ENCODE peak calls at places on chromosomes 11 and 22, in eight cellular contexts. L is AG10803; P is right cardiac atrium; M is NCI-H2081; B is activated CD4-positive, alpha-beta T cell treated with anti-CD3 and anti-CD28 coated beads, Interleukin-2, amount 10 ng/mL, durations not matched to agents 7 days and 5 days; N is aorta; H is lung; I is H54. D is an unnamed sample.

GRCh38 chr11:60786811-60787567 is 1.9 kb downstream of the MS4A10 start:
- DNase-seq in B (no peak), H (no peak), M (no peak), P (peak), N (peak), I (peak), L (peak), D (peak)

GRCh38 chr11:130581631-130582030 is 133.2 kb downstream of the ADAMTS15 start:
- DNase-seq in I (no peak), B (no peak), M (no peak), L (peak), P (no peak), H (no peak), N (no peak), D (no peak)

GRCh38 chr11:85831050-85831449 is 20.1 kb upstream of the SYTL2 start:
- DNase-seq in L (no peak), H (no peak), I (no peak), M (no peak), N (no peak), B (no peak), P (no peak), D (no peak)

GRCh38 chr11:118227865-118228785 is 3.3 kb upstream of the JAML start:
- DNase-seq in N (no peak), P (no peak), L (no peak), M (no peak), H (no peak), B (peak), I (no peak), D (no peak)

GRCh38 chr11:134347441-134347840 is 15.7 kb downstream of the GLB1L2 start:
- DNase-seq in I (no peak), M (no peak), B (no peak), N (no peak), H (no peak), L (no peak), P (no peak), D (no peak)

GRCh38 chr22:19991645-19992451 is 24.8 kb downstream of the ARVCF start:
- DNase-seq in H (no peak), N (peak), M (no peak), P (no peak), B (no peak), I (no peak), L (peak), D (no peak)

GRCh38 chr22:49328630-49329405 is 498.9 kb downstream of the BRD1 start:
- DNase-seq in L (no peak), H (peak), I (no peak), P (no peak), N (no peak), B (no peak), M (no peak), D (no peak)

GRCh38 chr22:24134090-24134846 is 47.0 kb upstream of the SUSD2 start:
- DNase-seq in L (no peak), B (peak), M (no peak), H (no peak), P (no peak), N (peak), I (no peak), D (no peak)

GRCh38 chr22:24181088-24181995 is at the start of gene SUSD2:
- DNase-seq in N (no peak), L (no peak), B (no peak), M (no peak), I (no peak), H (no peak), P (peak), D (no peak)

GRCh38 chr22:23300476-23300875 is 120.2 kb downstream of the BCR start:
- DNase-seq in B (no peak), L (no peak), P (no peak), H (no peak), N (no peak), I (no peak), M (no peak), D (no peak)

GRCh38 chr11:37947816-37948215 is 1349.8 kb upstream of the RAG2 start:
- DNase-seq in M (no peak), B (no peak), N (no peak), P (no peak), H (no peak), I (no peak), L (no peak), D (no peak)

GRCh38 chr22:46122511-46122971 is 27.8 kb upstream of the PPARA start:
- DNase-seq in I (peak), N (peak), B (peak), H (peak), L (peak), P (peak), M (peak), D (peak)

GRCh38 chr22:45459235-45459634 is 43.4 kb upstream of the FBLN1 start:
- DNase-seq in H (no peak), I (no peak), M (no peak), B (no peak), L (no peak), P (no peak), N (peak), D (no peak)

GRCh38 chr11:76658651-76659650 is 11.6 kb downstream of the LRRC32 start:
- DNase-seq in M (no peak), N (no peak), L (no peak), P (no peak), H (no peak), I (no peak), B (no peak), D (no peak)

GRCh38 chr11:113519989-113520613 is 44.9 kb upstream of the DRD2 start:
- DNase-seq in B (no peak), L (no peak), I (no peak), H (no peak), P (no peak), N (no peak), M (no peak), D (no peak)

GRCh38 chr11:47723041-47723440 is 7.9 kb upstream of the AGBL2 start:
- DNase-seq in B (no peak), P (no peak), H (no peak), N (no peak), M (no peak), I (no peak), L (no peak), D (no peak)

GRCh38 chr11:66418168-66418985 is 2.5 kb upstream of the NPAS4 start:
- DNase-seq in H (peak), P (peak), L (peak), B (peak), M (peak), N (peak), I (peak), D (peak)

GRCh38 chr11:35784699-35785098 is 122.1 kb downstream of the TRIM44 start:
- DNase-seq in B (no peak), N (no peak), P (no peak), H (no peak), I (no peak), M (no peak), L (no peak), D (no peak)

GRCh38 chr11:93729129-93729616 is 12.1 kb downstream of the TAF1D start:
- DNase-seq in N (no peak), I (no peak), H (no peak), M (no peak), L (no peak), B (no peak), P (no peak), D (no peak)

GRCh38 chr11:60018058-60018457 is 1.1 kb downstream of the OOSP4B start:
- DNase-seq in H (no peak), M (no peak), I (no peak), P (no peak), L (no peak), B (no peak), N (no peak), D (no peak)

GRCh38 chr11:61309141-61309540 is 14.0 kb upstream of the VWCE start:
- DNase-seq in L (no peak), P (no peak), I (no peak), B (no peak), H (no peak), M (no peak), N (no peak), D (no peak)

GRCh38 chr11:46120711-46121327 is 435 bp downstream of the PHF21A start:
- DNase-seq in B (peak), P (peak), N (peak), M (peak), H (peak), I (peak), L (peak), D (peak)

GRCh38 chr22:39243443-39244072 is 1.2 kb downstream of the PDGFB start:
- DNase-seq in L (no peak), N (no peak), M (no peak), H (no peak), P (no peak), B (no peak), I (no peak), D (no peak)

GRCh38 chr11:11463397-11463796 is 110.3 kb upstream of the CSNK2A3 start:
- DNase-seq in P (no peak), I (no peak), L (peak), N (no peak), M (peak), B (no peak), H (no peak), D (no peak)

GRCh38 chr11:119318240-119319135 is 1.6 kb upstream of the MCAM start:
- DNase-seq in N (no peak), H (no peak), I (peak), L (peak), P (peak), B (no peak), M (no peak), D (peak)

GRCh38 chr11:119983240-119983732 is 154.6 kb downstream of the TRIM29 start:
- DNase-seq in N (no peak), P (no peak), M (no peak), B (no peak), L (no peak), H (no peak), I (no peak), D (no peak)

GRCh38 chr11:82680252-82680651 is 53.4 kb downstream of the FAM181B start:
- DNase-seq in I (no peak), H (no peak), B (no peak), N (no peak), P (no peak), M (no peak), L (no peak), D (no peak)